ENCODE peak calls at places on chromosomes 3 and 15, in four cellular contexts. B is CD8-positive, alpha-beta T cell; Y is GM12865; A is AG09309. U is an unnamed sample.

GRCh38 chr15:39429898-39430357 is 151.0 kb upstream of the THBS1 start:
- DNase-seq in B (no peak), A (peak), Y (peak), U (peak)

GRCh38 chr3:194489736-194490612 is 3.2 kb upstream of the ATP13A3 start:
- DNase-seq in A (no peak), Y (peak), B (no peak), U (peak)

GRCh38 chr3:172065534-172065933 is 26.2 kb downstream of the FNDC3B start:
- DNase-seq in A (no peak), Y (no peak), B (no peak), U (no peak)

GRCh38 chr15:94164202-94164807 is 67.1 kb upstream of the MCTP2 start:
- DNase-seq in Y (peak), B (peak), A (no peak), U (peak)

GRCh38 chr3:15286022-15286421 is 46.4 kb downstream of the SH3BP5 start:
- DNase-seq in Y (no peak), A (no peak), B (no peak), U (no peak)

GRCh38 chr3:115852278-115852677 is 229.0 kb downstream of the GAP43 start:
- DNase-seq in Y (no peak), B (no peak), A (no peak), U (no peak)

GRCh38 chr15:33226559-33227181 is 32.2 kb upstream of the FMN1 start:
- DNase-seq in A (no peak), Y (peak), B (peak), U (no peak)

GRCh38 chr3:126268866-126269265 is 88.3 kb downstream of the KLF15 start:
- DNase-seq in Y (no peak), A (no peak), B (no peak), U (no peak)

GRCh38 chr15:75356006-75356405 is 9.2 kb downstream of the NEIL1 start:
- DNase-seq in A (no peak), B (no peak), Y (no peak), U (no peak)

GRCh38 chr3:116285781-116286180 is 159.5 kb downstream of the LSAMP start:
- DNase-seq in A (no peak), Y (no peak), B (no peak), U (no peak)

GRCh38 chr15:72174551-72175165 is 22.9 kb downstream of the GRAMD2A start:
- DNase-seq in Y (no peak), B (no peak), A (no peak), U (no peak)

GRCh38 chr3:126678691-126679317 is 23.9 kb upstream of the TXNRD3 start:
- DNase-seq in A (no peak), Y (no peak), B (no peak), U (no peak)

GRCh38 chr3:131544557-131544956 is 41.8 kb upstream of the MRPL3 start:
- DNase-seq in B (no peak), A (no peak), Y (no peak), U (no peak)

GRCh38 chr3:23493846-23494245 is 290.7 kb downstream of the UBE2E2 start:
- DNase-seq in Y (no peak), A (no peak), B (no peak), U (no peak)

GRCh38 chr15:69424748-69425413 is 10.7 kb downstream of the KIF23 start:
- DNase-seq in B (no peak), A (no peak), Y (no peak), U (no peak)

GRCh38 chr15:66941791-66942190 is 123.6 kb upstream of the SMAD3 start:
- DNase-seq in B (no peak), Y (no peak), A (no peak), U (no peak)

GRCh38 chr3:8954938-8955763 is 8.1 kb downstream of the RAD18 start:
- DNase-seq in B (no peak), A (peak), Y (peak), U (peak)

GRCh38 chr3:3734881-3735280 is 64.3 kb upstream of the LRRN1 start:
- DNase-seq in B (no peak), A (no peak), Y (no peak), U (no peak)

GRCh38 chr15:60889006-60889405 is 340.1 kb downstream of the RORA start:
- DNase-seq in Y (no peak), B (no peak), A (no peak), U (no peak)

GRCh38 chr3:123584284-123584987 is 417 bp downstream of the HACD2 start:
- DNase-seq in Y (no peak), A (no peak), B (no peak), U (peak)

GRCh38 chr15:71296032-71296686 is 180.9 kb downstream of the THSD4 start:
- DNase-seq in B (no peak), Y (no peak), A (peak), U (no peak)

GRCh38 chr15:66704019-66704782 is 2.2 kb downstream of the SMAD6 start:
- DNase-seq in A (no peak), Y (no peak), B (no peak), U (no peak)

GRCh38 chr3:114213669-114214541 is 23.5 kb downstream of the ZNF80 start:
- DNase-seq in B (peak), A (peak), Y (peak), U (peak)

GRCh38 chr15:38201714-38202113 is 50.9 kb upstream of the SPRED1 start:
- DNase-seq in Y (no peak), B (no peak), A (no peak), U (no peak)

GRCh38 chr15:45795487-45796069 is 160.7 kb downstream of the SQOR start:
- DNase-seq in A (no peak), B (no peak), Y (peak), U (no peak)

GRCh38 chr15:69997701-69998273 is 99.9 kb downstream of the TLE3 start:
- DNase-seq in A (no peak), Y (peak), B (no peak), U (no peak)

DNA sequence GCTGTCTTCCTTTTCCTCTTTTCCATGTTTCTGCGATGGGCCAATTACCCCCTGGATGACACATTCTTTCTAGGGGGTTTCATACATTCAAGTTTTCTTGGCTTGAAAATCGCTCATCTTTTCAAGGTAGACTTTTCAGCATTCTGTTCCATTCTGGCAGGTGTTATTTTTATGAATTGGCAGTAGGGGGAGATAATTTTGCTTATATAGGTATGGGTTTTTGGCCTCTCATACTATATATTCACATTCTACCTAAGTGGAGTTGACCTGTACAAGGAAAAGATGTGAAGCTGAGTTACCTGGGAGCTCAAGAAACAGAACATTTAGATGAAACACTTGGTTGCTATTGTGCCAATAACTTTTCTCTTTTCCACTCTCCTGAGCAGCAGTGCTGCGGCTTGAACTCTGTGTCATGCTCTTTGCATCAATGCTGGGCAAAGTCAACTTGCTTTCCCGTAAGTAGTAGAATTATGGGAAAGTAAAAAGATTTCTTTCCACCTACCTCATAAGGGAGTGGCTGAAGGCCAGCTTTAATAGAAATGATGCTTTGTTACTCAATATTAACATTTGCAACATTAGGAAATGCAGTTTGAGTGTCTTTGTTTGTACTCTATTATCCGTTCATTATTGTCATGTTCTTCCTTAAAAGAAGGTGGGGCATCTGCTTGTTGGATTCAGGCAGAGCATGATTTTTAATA is 27.9 kb upstream of the MFSD1 start:
- DNase-seq in Y (no peak), B (no peak), A (peak), U (no peak)
- TF ChIP-seq CTCF in Y (no peak), B (no peak), A (peak), U (no peak)

GRCh38 chr3:37015631-37016030 is 22.3 kb downstream of the MLH1 start:
- DNase-seq in Y (no peak), A (no peak), B (no peak), U (no peak)

GRCh38 chr3:37014620-37015019 is 21.3 kb downstream of the MLH1 start:
- DNase-seq in A (no peak), B (no peak), Y (no peak), U (no peak)

GRCh38 chr3:37017683-37018082 is 24.4 kb downstream of the MLH1 start:
- DNase-seq in A (no peak), B (no peak), Y (no peak), U (no peak)

GRCh38 chr3:37016903-37017302 is 23.6 kb downstream of the MLH1 start:
- DNase-seq in A (no peak), Y (no peak), B (no peak), U (no peak)
- TF ChIP-seq CTCF in A (no peak), Y (no peak), B (no peak), U (no peak)

DNA sequence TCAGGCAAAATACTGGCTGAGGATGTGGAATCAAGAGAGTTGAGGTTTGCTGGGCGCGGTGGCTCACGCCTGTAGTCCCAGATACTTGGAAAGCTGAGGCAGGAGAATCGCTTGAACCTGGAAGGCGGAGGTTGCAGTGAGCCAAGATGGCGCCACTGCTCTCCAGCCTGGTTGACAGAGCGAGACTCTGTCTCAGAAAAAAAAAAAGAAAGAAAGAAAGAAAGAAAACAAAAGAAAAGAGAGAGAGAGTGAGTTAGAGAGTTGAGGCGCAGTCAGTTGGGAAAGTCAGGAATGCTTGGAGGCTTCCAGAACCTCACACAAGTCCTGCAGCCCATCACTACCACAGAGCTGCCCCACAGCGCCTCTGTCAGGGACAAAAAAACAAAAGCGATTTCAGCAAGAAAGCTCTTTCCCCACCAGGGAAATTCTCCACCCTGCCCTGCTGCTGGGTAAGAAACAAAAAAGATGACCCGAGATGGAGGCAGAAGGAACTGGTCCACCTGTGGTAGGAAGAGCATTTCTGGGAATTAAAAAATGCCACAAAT is 13.8 kb downstream of the HDC start:
- DNase-seq in B (no peak), Y (no peak), A (no peak), U (no peak)
- TF ChIP-seq CTCF in B (no peak), Y (no peak), A (peak), U (no peak)

GRCh38 chr3:37779289-37780152 is 82.2 kb upstream of the CTDSPL start:
- DNase-seq in Y (peak), A (peak), B (no peak), U (peak)
- TF ChIP-seq CTCF in Y (peak), A (peak), B (peak), U (peak)

DNA sequence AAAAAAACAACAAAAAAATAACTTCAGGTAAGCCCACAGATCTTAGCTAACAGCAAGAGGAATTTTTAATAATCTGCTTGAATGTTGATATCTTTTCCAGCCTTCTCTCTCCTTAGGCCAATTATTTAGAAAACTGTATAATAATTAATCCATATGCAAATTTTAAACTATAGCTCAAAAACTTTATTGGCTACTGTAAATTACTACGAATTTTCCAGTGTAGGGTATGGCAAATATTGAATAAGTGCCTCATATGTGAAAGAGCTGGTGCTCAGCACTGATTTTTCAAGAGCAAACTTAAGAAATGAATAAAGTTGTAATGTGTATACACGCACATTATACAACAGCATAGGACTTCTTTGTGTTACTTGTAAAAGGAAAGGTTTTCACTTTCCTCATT is 123.0 kb downstream of the TFDP2 start:
- DNase-seq in B (no peak), Y (no peak), A (no peak), U (no peak)
- TF ChIP-seq CTCF in B (no peak), Y (no peak), A (no peak), U (no peak)

DNA sequence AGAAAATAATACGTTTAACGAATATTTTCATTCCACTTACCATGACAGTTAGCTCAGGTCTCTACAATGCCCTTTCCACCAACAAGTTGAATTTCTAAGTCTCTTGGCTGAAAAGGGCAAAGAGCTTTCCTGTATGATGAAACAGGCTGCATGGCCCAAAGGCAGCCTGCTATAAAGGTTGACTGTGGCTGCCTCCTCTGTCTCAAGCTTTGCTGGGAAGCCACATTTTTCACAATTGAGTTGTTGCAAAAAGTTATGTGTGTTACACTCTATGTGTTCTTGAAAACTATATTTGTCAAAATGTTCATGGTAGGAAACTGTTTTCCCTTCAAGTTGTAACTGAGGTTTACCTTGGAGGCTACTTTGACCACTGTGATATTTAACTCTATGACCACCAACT is 49.5 kb downstream of the DZIP1L start:
- DNase-seq in Y (no peak), B (no peak), A (no peak), U (no peak)
- TF ChIP-seq CTCF in Y (no peak), B (no peak), A (no peak), U (no peak)

GRCh38 chr3:66036586-66037061 is 2.1 kb downstream of the MAGI1 start:
- DNase-seq in A (no peak), Y (no peak), B (no peak), U (no peak)

GRCh38 chr3:66038384-66038725 is 363 bp downstream of the MAGI1 start:
- DNase-seq in Y (no peak), A (no peak), B (no peak), U (peak)

GRCh38 chr3:66037986-66038369 is 740 bp downstream of the MAGI1 start:
- DNase-seq in B (no peak), A (no peak), Y (peak), U (peak)

GRCh38 chr3:66038726-66039589 is at the start of gene MAGI1:
- DNase-seq in B (no peak), A (peak), Y (peak), U (peak)

DNA sequence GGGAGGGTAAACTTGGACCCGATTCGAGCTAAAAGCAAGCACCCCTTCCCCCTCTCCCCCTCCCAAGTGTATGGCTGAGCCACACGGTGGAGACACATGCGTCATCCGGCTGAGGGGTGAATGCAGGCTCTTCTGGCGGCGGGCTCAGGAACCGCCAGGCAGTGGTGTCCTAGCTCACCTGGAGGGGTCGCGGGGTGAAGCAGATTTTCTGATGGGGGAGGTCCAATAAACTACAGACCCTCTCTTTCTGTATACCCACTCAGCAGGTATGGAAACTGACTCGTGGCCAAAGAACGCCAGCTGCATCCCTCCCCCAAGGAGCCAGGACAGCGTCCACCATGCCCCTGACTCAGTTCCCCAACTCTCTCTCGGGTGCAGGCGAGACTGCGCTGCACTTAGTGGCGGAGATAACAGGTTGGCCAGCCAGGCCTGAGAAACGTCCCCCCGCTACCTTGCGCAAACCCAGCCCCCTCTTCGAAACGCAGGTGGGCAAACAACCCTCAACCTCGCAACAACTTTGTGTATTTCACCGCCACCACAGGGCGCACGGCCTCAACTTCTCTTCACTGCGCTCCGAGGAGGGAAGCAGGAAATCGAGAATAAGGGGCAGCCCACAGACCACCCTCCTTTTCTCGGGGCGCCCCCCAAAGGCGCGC is 1.3 kb downstream of the MAGI1 start:
- DNase-seq in A (no peak), Y (no peak), B (no peak), U (peak)
- TF ChIP-seq CTCF in A (peak), Y (no peak), B (no peak), U (peak)

GRCh38 chr3:32154180-32154579 is 47.8 kb downstream of the GPD1L start:
- DNase-seq in Y (no peak), A (no peak), B (no peak), U (no peak)
- TF ChIP-seq CTCF in Y (no peak), A (peak), B (no peak), U (peak)